ENCODE peak calls at places on chromosomes 2 and 18, in eight cellular contexts. X is mucosa of descending colon; Q is naive thymus-derived CD4-positive, alpha-beta T cell; R is Peyer's patch; T is heart right ventricle; D is HFF-Myc; A is GM12878; P is suprapubic skin. G is an unnamed sample.

GRCh38 chr2:52083214-52083613 is 1051.3 kb upstream of the NRXN1 start:
- DNase-seq in P (no peak), A (no peak), D (no peak), X (no peak), R (no peak), T (no peak), Q (no peak), G (no peak)

GRCh38 chr18:54948350-54948837 is 10.9 kb downstream of the CCDC68 start:
- DNase-seq in A (no peak), T (no peak), Q (no peak), R (no peak), P (no peak), D (no peak), X (no peak), G (no peak)

GRCh38 chr2:23037596-23037995 is 347.4 kb upstream of the KLHL29 start:
- DNase-seq in R (no peak), X (no peak), D (no peak), T (no peak), P (no peak), Q (no peak), A (no peak), G (no peak)

GRCh38 chr2:57408587-57408986 is 638.0 kb upstream of the VRK2 start:
- DNase-seq in X (no peak), A (no peak), R (no peak), P (no peak), T (no peak), D (no peak), Q (no peak), G (no peak)

GRCh38 chr2:23826079-23826478 is 100.8 kb downstream of the ATAD2B start:
- DNase-seq in X (no peak), R (no peak), Q (no peak), D (no peak), T (no peak), A (no peak), P (no peak), G (no peak)

GRCh38 chr2:25897500-25897899 is 19.2 kb upstream of the ASXL2 start:
- DNase-seq in X (no peak), A (no peak), R (no peak), Q (no peak), D (no peak), T (no peak), P (no peak), G (peak)

GRCh38 chr2:24919100-24919976 is 699 bp downstream of the ADCY3 start:
- DNase-seq in Q (peak), D (no peak), R (peak), X (peak), T (no peak), A (no peak), P (no peak), G (peak)

GRCh38 chr2:23940262-23940975 is at the start of gene UBXN2A:
- DNase-seq in P (peak), R (peak), A (no peak), Q (peak), X (peak), D (no peak), T (peak), G (peak)

GRCh38 chr2:202530038-202530437 is 104.7 kb upstream of the FAM117B start:
- DNase-seq in T (no peak), R (no peak), Q (no peak), X (no peak), A (no peak), D (no peak), P (no peak), G (no peak)

GRCh38 chr2:165720526-165720925 is 73.5 kb downstream of the GALNT3 start:
- DNase-seq in X (no peak), T (no peak), A (no peak), D (peak), P (no peak), Q (no peak), R (no peak), G (no peak)

GRCh38 chr2:1628893-1629292 is 115.4 kb downstream of the PXDN start:
- DNase-seq in T (no peak), X (no peak), D (no peak), Q (no peak), A (no peak), R (no peak), P (peak), G (no peak)

GRCh38 chr2:26970928-26971627 is 641 bp downstream of the MAPRE3 start:
- DNase-seq in P (peak), R (no peak), X (peak), Q (no peak), D (no peak), A (no peak), T (no peak), G (no peak)
- H3K4me3 ChIP-seq in P (peak), R (peak), X (peak), Q (peak), D (peak), A (peak), T (peak), G (peak)

GRCh38 chr2:38599706-38600105 is 3.0 kb downstream of the HNRNPLL start:
- DNase-seq in R (no peak), P (no peak), D (no peak), A (no peak), T (no peak), Q (no peak), X (no peak), G (no peak)
- H3K4me3 ChIP-seq in R (peak), P (peak), D (peak), A (no peak), T (no peak), Q (peak), X (no peak), G (no peak)

GRCh38 chr2:240234503-240234951 is 94.1 kb upstream of the OTOS start:
- DNase-seq in R (no peak), A (no peak), P (peak), D (no peak), X (peak), Q (no peak), T (no peak), G (no peak)
- H3K4me3 ChIP-seq in R (no peak), A (no peak), P (no peak), D (no peak), X (no peak), Q (no peak), T (no peak), G (no peak)

GRCh38 chr2:142877265-142877756 is at the start of gene KYNU:
- DNase-seq in T (no peak), Q (no peak), P (no peak), R (no peak), X (no peak), D (no peak), A (no peak), G (peak)

GRCh38 chr2:142878061-142878741 is 737 bp downstream of the KYNU start:
- DNase-seq in P (no peak), R (no peak), X (no peak), D (no peak), A (no peak), T (no peak), Q (no peak), G (no peak)

GRCh38 chr2:142875642-142876041 is 1.8 kb upstream of the KYNU start:
- DNase-seq in T (no peak), D (no peak), Q (no peak), R (no peak), X (no peak), A (no peak), P (no peak), G (no peak)

GRCh38 chr2:142875010-142875409 is 2.5 kb upstream of the KYNU start:
- DNase-seq in A (no peak), Q (no peak), R (no peak), D (no peak), T (no peak), P (no peak), X (no peak), G (no peak)

DNA sequence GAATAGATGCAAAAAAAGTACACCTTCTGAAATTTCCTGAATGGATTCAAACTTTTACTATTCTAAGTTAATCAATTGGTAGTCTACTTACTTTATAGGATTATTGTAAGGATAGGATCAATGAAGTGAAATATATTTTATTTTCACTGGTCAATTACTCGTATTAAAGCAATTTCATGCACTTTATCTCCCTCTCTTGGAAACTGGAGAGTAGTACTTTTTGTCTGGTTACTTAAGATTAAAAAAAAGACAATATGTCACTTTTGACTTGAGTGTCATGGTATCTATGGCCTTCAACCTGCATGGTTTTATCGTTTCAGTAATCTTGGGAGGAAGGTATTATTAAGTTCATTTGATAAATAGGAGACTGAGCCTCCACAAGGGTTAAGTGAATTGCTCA is 1.0 kb upstream of the KYNU start:
- DNase-seq in X (no peak), A (no peak), P (no peak), R (no peak), T (no peak), D (no peak), Q (no peak), G (no peak)
- H3K4me3 ChIP-seq in X (no peak), A (no peak), P (no peak), R (no peak), T (no peak), D (no peak), Q (no peak), G (no peak)

GRCh38 chr2:233204286-233204936 is 47.1 kb upstream of the ATG16L1 start:
- DNase-seq in T (no peak), X (no peak), A (no peak), R (no peak), D (no peak), P (no peak), Q (no peak), G (no peak)
- H3K4me3 ChIP-seq in T (no peak), X (no peak), A (no peak), R (no peak), D (no peak), P (no peak), Q (no peak), G (no peak)

DNA sequence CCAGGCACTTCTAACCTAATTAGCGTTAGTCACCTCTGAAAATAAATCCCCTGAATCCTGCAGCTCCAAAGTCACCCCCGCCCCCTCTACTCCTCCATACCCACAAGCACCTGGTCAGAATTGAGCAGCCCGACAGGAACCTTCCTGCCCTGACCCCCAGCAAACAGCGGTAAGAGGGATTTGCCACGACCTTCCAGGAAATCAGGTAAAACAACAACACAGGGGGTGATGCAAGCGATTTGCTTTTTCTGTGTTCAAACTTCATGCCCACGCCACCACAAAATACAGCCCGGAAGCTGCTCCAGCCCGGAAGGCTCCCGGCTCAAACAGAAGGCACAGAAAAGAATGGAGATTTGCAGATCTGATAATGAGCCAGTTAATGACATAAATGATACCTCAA is 367.1 kb downstream of the GPD2 start:
- DNase-seq in T (no peak), P (no peak), A (no peak), Q (no peak), R (peak), D (no peak), X (no peak), G (no peak)
- H3K4me3 ChIP-seq in T (no peak), P (peak), A (no peak), Q (no peak), R (peak), D (no peak), X (no peak), G (no peak)

GRCh38 chr2:68216454-68217310 is 35.6 kb downstream of the PPP3R1 start:
- DNase-seq in R (no peak), A (no peak), Q (no peak), X (no peak), T (no peak), D (no peak), P (no peak), G (no peak)

GRCh38 chr2:68217729-68218128 is 34.6 kb downstream of the PPP3R1 start:
- DNase-seq in P (no peak), R (no peak), D (no peak), A (no peak), Q (no peak), X (no peak), T (no peak), G (peak)

GRCh38 chr2:68218343-68218901 is 33.9 kb downstream of the PPP3R1 start:
- DNase-seq in T (no peak), D (no peak), Q (no peak), P (no peak), R (no peak), A (no peak), X (no peak), G (no peak)

GRCh38 chr2:68214381-68214780 is 38.0 kb downstream of the PPP3R1 start:
- DNase-seq in X (no peak), Q (no peak), D (no peak), T (no peak), P (no peak), R (no peak), A (peak), G (peak)
- H3K4me3 ChIP-seq in X (no peak), Q (no peak), D (no peak), T (no peak), P (no peak), R (no peak), A (peak), G (no peak)

GRCh38 chr2:156319811-156320490 is 12.6 kb downstream of the NR4A2 start:
- DNase-seq in P (no peak), D (no peak), A (no peak), X (peak), R (peak), T (peak), Q (no peak), G (no peak)
- H3K4me3 ChIP-seq in P (peak), D (peak), A (no peak), X (no peak), R (peak), T (peak), Q (no peak), G (no peak)

GRCh38 chr2:15941483-15941853 is 1.1 kb downstream of the MYCN start:
- DNase-seq in T (no peak), P (peak), R (no peak), Q (no peak), A (no peak), X (no peak), D (no peak), G (no peak)
- H3K4me3 ChIP-seq in T (peak), P (peak), R (peak), Q (peak), A (no peak), X (no peak), D (no peak), G (no peak)